ENCODE peak calls at places on chromosomes 6 and 20, in four cellular contexts. A is kidney tubule cell, Y is heart left ventricle, K is NCI-H1417 treated with DMSO at 0.1 percent for 48 hours. H is an unnamed sample.
A peak's percentile ranks its signal among the peaks of the same experiment; 100 is the strongest.

GRCh38 chr6:109783245-109783990 is 92.3 kb downstream of the FIG4 start:
- DNase-seq in A (no peak), Y (no peak), K (no peak), H (no peak)

GRCh38 chr6:5752282-5752681 is 254.4 kb downstream of the NRN1 start:
- DNase-seq in Y (no peak), A (peak; percentile 54), K (no peak), H (peak; percentile 89)

GRCh38 chr6:69631552-69632346 is 165.1 kb downstream of the LMBRD1 start:
- DNase-seq in A (no peak), K (no peak), Y (no peak), H (no peak)

GRCh38 chr6:76264466-76264865 is 192.0 kb upstream of the IMPG1 start:
- DNase-seq in K (no peak), Y (no peak), A (peak; percentile 17), H (no peak)

GRCh38 chr6:170046786-170047626 is 243.9 kb downstream of the DLL1 start:
- DNase-seq in A (no peak), Y (no peak), K (no peak), H (peak; percentile 72)

GRCh38 chr6:117530467-117531242 is 48.2 kb downstream of the DCBLD1 start:
- DNase-seq in Y (no peak), K (no peak), A (no peak), H (no peak)

GRCh38 chr6:108541843-108542795 is 18.6 kb upstream of the FOXO3 start:
- DNase-seq in Y (peak; percentile 76), K (no peak), A (peak; percentile 78), H (peak; percentile 74)

GRCh38 chr6:117617766-117618035 is 15.4 kb upstream of the GOPC start:
- DNase-seq in K (no peak), A (no peak), Y (no peak), H (no peak)

GRCh38 chr6:5422321-5422915 is 161.1 kb downstream of the FARS2 start:
- DNase-seq in A (peak; percentile 47), Y (no peak), K (no peak), H (peak; percentile 56)

GRCh38 chr6:19838442-19839236 is 1.5 kb downstream of the ID4 start:
- DNase-seq in Y (peak; percentile 65), K (peak; percentile 78), A (peak; percentile 90), H (peak; percentile 61)

GRCh38 chr6:140670013-140670412 is 1295.6 kb upstream of the CITED2 start:
- DNase-seq in Y (no peak), K (no peak), A (no peak), H (peak; percentile 22)

GRCh38 chr6:135088818-135089809 is 34.5 kb upstream of the HBS1L start:
- DNase-seq in A (peak; percentile 54), Y (no peak), K (no peak), H (peak; percentile 45)

GRCh38 chr20:53183181-53183580 is 211.0 kb downstream of the TSHZ2 start:
- DNase-seq in Y (no peak), K (no peak), A (no peak), H (no peak)